ENCODE peak calls at places on chromosomes 13 and 19, in five cellular contexts. D, B, S, W and E are unnamed samples. For H3K4me1, the result is how much of the 10 kb centered on the place peaks cover.

GRCh38 chr19:31483226-31483857 is 134.1 kb upstream of the TSHZ3 start:
- DNase-seq in D (no peak), B (no peak), S (no peak), W (no peak), E (no peak)

GRCh38 chr13:27556109-27556508 is 64.2 kb downstream of the LNX2 start:
- DNase-seq in D (no peak), B (no peak), S (no peak), W (peak), E (no peak)

GRCh38 chr13:102580552-102581169 is 16.1 kb upstream of the TPP2 start:
- DNase-seq in D (no peak), B (peak), S (peak), W (peak), E (no peak)

GRCh38 chr19:4057913-4058695 is 8.6 kb downstream of the ZBTB7A start:
- DNase-seq in D (peak), B (peak), S (peak), W (peak), E (peak)

GRCh38 chr13:94711561-94712286 is 621 bp downstream of the SOX21 start:
- DNase-seq in D (no peak), B (no peak), S (peak), W (no peak), E (no peak)

GRCh38 chr13:112169941-112170822 is 103.2 kb downstream of the SOX1 start:
- DNase-seq in D (no peak), B (no peak), S (no peak), W (no peak), E (peak)

GRCh38 chr13:76816394-76816793 is 69.8 kb downstream of the KCTD12 start:
- DNase-seq in D (no peak), B (no peak), S (no peak), W (no peak), E (no peak)

GRCh38 chr19:6536138-6536671 is 5.4 kb downstream of the TNFSF9 start:
- DNase-seq in D (no peak), B (peak), S (peak), W (no peak), E (peak)

GRCh38 chr13:47455581-47455980 is 545.5 kb downstream of the SUCLA2 start:
- DNase-seq in D (no peak), B (no peak), S (no peak), W (no peak), E (no peak)

GRCh38 chr13:98988782-98989181 is 10.9 kb upstream of the DOCK9 start:
- DNase-seq in D (no peak), B (no peak), S (no peak), W (no peak), E (no peak)

GRCh38 chr13:109700176-109700575 is 86.2 kb downstream of the IRS2 start:
- DNase-seq in D (no peak), B (no peak), S (peak), W (peak), E (no peak)
- H3K4me1 ChIP-seq in D (under half), B (under half), S (under half), W (under half), E (under half)

DNA sequence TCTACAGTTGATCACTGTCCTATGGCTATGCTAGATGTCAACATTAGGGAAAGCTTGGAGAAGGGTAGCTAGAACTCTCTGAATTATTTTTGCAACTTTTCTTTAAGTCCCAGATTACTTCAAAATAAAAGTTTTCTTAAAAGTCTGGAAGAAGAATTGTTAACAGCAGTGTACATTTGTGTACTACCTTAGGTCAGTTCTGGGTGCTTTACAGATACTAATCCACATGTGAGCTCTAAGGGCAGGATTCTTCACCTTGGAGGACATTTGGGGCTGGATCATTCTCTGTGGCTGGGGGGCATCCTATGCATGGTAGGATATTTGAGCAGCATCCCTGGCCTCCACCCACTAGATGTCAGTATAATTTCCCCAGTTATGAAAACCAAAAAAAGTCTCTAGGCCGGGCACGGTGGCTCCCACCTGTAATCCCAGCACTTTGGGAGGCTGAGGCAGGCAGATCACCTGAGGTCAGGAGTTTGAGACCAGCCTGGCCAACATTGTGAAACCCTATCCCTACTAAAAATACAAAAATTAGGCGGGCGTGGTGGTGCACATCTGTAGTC is 2.8 kb downstream of the BRME1 start:
- DNase-seq in D (no peak), B (no peak), S (no peak), W (no peak), E (no peak)
- TF ChIP-seq CTCF in D (no peak), B (peak), S (peak), W (peak), E (peak)

DNA sequence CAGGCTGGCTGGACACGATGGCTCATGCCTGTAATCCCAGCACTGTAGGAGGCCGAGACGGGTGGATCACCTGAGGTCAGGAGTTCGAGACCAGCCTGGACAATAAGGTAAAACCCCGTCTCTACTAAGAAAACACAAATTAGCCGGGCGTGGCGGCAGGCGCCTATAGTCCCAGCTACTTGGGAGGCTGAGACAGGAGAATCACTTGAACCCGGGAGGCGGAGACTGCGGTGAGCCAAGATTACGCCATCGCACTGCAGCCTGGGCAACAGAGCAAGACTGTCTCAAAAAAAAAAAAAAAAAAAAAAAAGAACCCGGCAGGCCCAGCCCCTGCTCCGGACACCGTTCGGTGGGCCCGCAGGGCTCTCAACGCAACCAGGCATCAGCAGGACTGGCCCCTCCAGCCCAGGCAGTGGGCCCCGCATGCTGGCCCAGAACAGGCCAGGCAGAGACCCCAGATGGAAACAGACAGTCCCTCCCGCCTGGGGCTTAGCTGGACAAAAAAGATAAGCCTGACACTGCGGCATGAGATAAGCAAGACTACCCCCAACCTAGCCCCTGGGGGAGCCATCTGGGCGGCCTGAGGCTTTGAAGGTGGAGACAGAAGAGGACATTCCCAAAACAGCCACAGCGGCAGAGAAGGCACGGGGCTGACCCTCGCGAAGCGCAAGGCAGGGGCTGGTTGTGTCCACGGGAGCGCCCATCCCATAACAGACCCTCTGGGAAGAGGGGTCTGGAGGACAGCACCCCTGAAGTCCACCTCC is 11.6 kb downstream of the REXO1 start:
- DNase-seq in D (no peak), B (no peak), S (peak), W (no peak), E (no peak)
- H3K4me3 ChIP-seq in D (no peak), B (no peak), S (peak), W (no peak), E (no peak)

DNA sequence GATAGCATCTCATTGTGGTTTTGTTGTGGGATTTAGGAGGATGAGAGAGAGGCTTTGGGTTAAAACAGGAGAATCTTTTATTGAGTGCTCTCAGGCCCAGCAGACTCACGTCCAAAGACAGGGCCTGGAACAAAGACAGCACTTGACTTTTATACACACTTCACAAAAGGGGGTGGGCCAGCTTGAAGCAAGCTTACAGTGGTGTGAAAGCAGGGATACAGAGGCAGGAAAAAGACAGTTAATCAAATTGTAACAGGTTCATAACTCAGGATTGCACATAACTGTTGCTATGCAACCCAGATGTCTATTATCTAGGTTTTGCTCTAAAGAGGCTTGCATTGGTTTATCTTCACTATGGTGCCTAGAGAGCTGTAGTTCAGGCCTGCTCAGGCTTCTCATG is 42.3 kb upstream of the CEACAM21 start:
- DNase-seq in D (no peak), B (no peak), S (no peak), W (no peak), E (no peak)
- H3K4me1 ChIP-seq in D (under half), B (under half), S (under half), W (under half), E (under half)

DNA sequence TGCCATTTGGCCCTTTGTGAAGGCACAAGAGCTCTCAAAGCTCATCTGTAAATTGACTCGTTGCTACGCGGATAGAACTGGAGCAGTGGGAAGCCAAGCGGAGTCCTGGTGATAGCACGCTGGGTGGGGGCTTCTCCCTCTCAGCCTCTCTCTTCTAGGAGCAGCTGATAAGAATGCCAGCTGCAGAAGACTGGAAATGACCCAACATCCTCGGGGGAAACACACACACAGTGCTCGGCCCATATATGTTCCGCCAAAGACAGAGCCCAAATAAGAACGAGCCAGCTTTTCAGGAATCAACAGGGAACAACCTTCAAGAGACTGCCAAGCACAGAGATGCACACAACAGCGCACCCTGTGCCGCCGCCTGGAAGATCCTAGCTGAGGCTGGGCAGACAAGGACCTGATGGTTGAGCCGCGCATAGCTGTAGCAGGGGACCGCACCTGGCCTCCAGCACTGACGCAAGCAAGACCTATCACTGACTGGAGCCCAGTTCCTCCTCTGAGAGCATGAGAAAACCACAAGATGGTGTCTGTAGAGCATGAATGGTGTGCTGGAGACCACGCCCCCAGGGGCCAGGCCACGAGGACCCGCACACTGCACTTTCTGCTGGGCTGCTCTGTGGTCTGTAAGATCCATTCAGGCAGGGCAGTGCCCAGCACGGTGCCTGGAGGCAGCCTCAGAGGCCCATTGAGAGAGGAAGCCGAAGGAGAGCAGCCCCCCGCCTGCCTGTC is 16.0 kb upstream of the SLC35E1 start:
- DNase-seq in D (no peak), B (no peak), S (peak), W (peak), E (no peak)
- TF ChIP-seq CTCF in D (no peak), B (no peak), S (peak), W (no peak), E (no peak)

DNA sequence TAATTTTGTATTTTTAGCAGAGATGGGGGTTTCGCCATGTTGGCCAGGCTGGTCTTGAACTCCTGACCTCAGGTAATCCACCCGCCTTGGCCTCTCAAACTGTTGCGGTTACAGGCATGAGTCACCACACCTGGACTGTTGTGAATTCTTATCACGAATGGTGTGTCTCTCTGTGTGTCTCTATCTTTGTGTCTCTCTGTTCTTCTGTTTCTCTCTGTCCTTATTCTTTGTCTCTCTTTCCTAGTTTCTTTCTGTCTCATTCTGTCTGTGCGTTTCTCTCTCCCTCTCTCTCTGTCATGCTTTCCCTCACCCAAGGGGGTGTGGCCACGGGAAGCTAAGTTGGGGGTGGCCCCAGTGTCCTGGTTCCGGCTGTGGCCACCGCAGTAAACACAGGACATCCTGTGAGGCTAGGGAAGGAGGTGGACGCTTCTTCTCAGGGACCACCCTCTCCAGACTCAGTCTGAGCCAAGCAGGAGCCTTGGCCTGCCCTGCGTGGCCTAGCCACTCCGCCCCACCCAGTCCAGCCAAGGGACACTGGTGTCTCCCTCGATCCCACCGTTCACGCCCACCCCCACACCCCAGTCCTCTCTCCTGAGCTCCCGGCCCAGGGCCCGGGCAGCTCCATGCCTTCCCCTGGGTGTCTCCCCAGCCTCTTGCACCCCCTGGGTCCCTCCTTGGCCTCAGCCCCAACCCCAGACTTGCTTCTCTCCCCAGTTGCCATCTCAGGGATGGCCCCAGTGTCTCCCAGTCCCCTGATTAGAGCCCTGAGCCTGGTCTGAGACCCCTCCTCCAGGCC is 3.9 kb upstream of the PRX start:
- DNase-seq in D (no peak), B (no peak), S (peak), W (peak), E (no peak)
- H3K4me3 ChIP-seq in D (no peak), B (peak), S (peak), W (no peak), E (no peak)

GRCh38 chr13:110403721-110404120 is 96.6 kb downstream of the COL4A2 start:
- DNase-seq in D (no peak), B (no peak), S (no peak), W (peak), E (no peak)
- H3K4me1 ChIP-seq in D (under half), B (under half), S (under half), W (under half), E (under half)